ENCODE peak calls at places on chromosomes 16 and 17, in five cellular contexts. Z is cardiac fibroblast, W is uterus, F is heart left ventricle, U is NCI-H510A. J is an unnamed sample.

GRCh38 chr16:4327782-4328579 is 12.1 kb downstream of the GLIS2 start:
- DNase-seq in F (peak), Z (peak), W (peak), U (no peak), J (no peak)

GRCh38 chr17:8847891-8848290 is 19.6 kb downstream of the PIK3R6 start:
- DNase-seq in U (no peak), F (peak), W (no peak), Z (no peak), J (no peak)

GRCh38 chr16:80122155-80122554 is 418.6 kb upstream of the DYNLRB2 start:
- DNase-seq in W (peak), U (no peak), Z (peak), F (peak), J (peak)

GRCh38 chr17:82385559-82386255 is 14.1 kb downstream of the UTS2R start:
- DNase-seq in W (no peak), Z (no peak), F (no peak), U (no peak), J (no peak)

GRCh38 chr17:45334701-45335677 is 18.2 kb upstream of the MAP3K14 start:
- DNase-seq in U (no peak), W (no peak), F (no peak), Z (no peak), J (no peak)

GRCh38 chr16:67653131-67654068 is 6.7 kb downstream of the ACD start:
- DNase-seq in W (no peak), U (no peak), Z (no peak), F (no peak), J (no peak)

GRCh38 chr16:84471316-84471715 is 33.1 kb downstream of the MEAK7 start:
- DNase-seq in Z (no peak), F (no peak), U (no peak), W (no peak), J (no peak)

GRCh38 chr17:47950448-47950847 is 7.2 kb downstream of the PRR15L start:
- DNase-seq in F (no peak), W (no peak), U (no peak), Z (no peak), J (no peak)

GRCh38 chr16:7342598-7342997 is 10.0 kb downstream of the RBFOX1 start:
- DNase-seq in Z (no peak), W (no peak), F (no peak), U (no peak), J (no peak)

J was measured in retinal pigment epithelial cell.